ENCODE peak calls at places on chromosome X, in six cellular contexts. One of them, this sample, is unnamed. For H3K36me3, the result is how much of the 10 kb centered on the place peaks cover.

GRCh38 chrX:7941390-7942042 is 14.3 kb upstream of the PNPLA4 start:
- DNase-seq in ovary: no peak
- DNase-seq in stomach: no peak
- DNase-seq in tibial nerve: no peak
- DNase-seq in IMR-90: peak
- DNase-seq in heart left ventricle: no peak
- DNase-seq in this sample: no peak

GRCh38 chrX:119539872-119540271 is 25.3 kb downstream of the STEEP1 start:
- DNase-seq in heart left ventricle: no peak
- DNase-seq in stomach: no peak
- DNase-seq in IMR-90: no peak
- DNase-seq in ovary: no peak
- DNase-seq in tibial nerve: no peak
- DNase-seq in this sample: no peak

GRCh38 chrX:17990542-17990941 is 129.4 kb upstream of the RAI2 start:
- DNase-seq in tibial nerve: no peak
- DNase-seq in heart left ventricle: no peak
- DNase-seq in IMR-90: no peak
- DNase-seq in stomach: no peak
- DNase-seq in ovary: no peak
- DNase-seq in this sample: peak

GRCh38 chrX:84188320-84188834 is 378 bp upstream of the RPS6KA6 start:
- DNase-seq in stomach: peak
- DNase-seq in IMR-90: peak
- DNase-seq in tibial nerve: peak
- DNase-seq in heart left ventricle: peak
- DNase-seq in ovary: peak
- DNase-seq in this sample: peak

GRCh38 chrX:151175283-151176062 is 911 bp upstream of the GPR50 start:
- DNase-seq in stomach: no peak
- DNase-seq in tibial nerve: no peak
- DNase-seq in ovary: no peak
- DNase-seq in heart left ventricle: no peak
- DNase-seq in IMR-90: no peak
- DNase-seq in this sample: no peak

GRCh38 chrX:49063715-49064114 is 4.9 kb downstream of the CCDC120 start:
- DNase-seq in stomach: no peak
- DNase-seq in heart left ventricle: no peak
- DNase-seq in tibial nerve: no peak
- DNase-seq in ovary: no peak
- DNase-seq in IMR-90: no peak
- DNase-seq in this sample: no peak

GRCh38 chrX:152037183-152037582 is 62.7 kb upstream of the GABRE start:
- DNase-seq in tibial nerve: no peak
- DNase-seq in stomach: no peak
- DNase-seq in ovary: no peak
- DNase-seq in IMR-90: no peak
- DNase-seq in heart left ventricle: no peak
- DNase-seq in this sample: no peak

GRCh38 chrX:69120476-69120875 is 44.8 kb downstream of the PJA1 start:
- DNase-seq in heart left ventricle: no peak
- DNase-seq in tibial nerve: no peak
- DNase-seq in IMR-90: no peak
- DNase-seq in ovary: no peak
- DNase-seq in stomach: no peak
- DNase-seq in this sample: no peak

GRCh38 chrX:54640721-54641120 is 110.7 kb downstream of the GNL3L start:
- DNase-seq in tibial nerve: no peak
- DNase-seq in heart left ventricle: no peak
- DNase-seq in IMR-90: no peak
- DNase-seq in stomach: no peak
- DNase-seq in ovary: peak
- DNase-seq in this sample: no peak

GRCh38 chrX:155718964-155719586 is 106.3 kb upstream of the TMLHE start:
- DNase-seq in IMR-90: no peak
- DNase-seq in heart left ventricle: peak
- DNase-seq in stomach: no peak
- DNase-seq in tibial nerve: no peak
- DNase-seq in ovary: no peak
- DNase-seq in this sample: no peak

GRCh38 chrX:29661290-29661689 is 554.1 kb upstream of the MAGEB2 start:
- DNase-seq in tibial nerve: no peak
- DNase-seq in ovary: no peak
- DNase-seq in stomach: no peak
- DNase-seq in IMR-90: peak
- DNase-seq in heart left ventricle: no peak
- DNase-seq in this sample: no peak

GRCh38 chrX:11754958-11755645 is 2.9 kb upstream of the MSL3 start:
- DNase-seq in IMR-90: no peak
- DNase-seq in ovary: no peak
- DNase-seq in heart left ventricle: no peak
- DNase-seq in stomach: no peak
- DNase-seq in tibial nerve: no peak
- DNase-seq in this sample: no peak

GRCh38 chrX:50698944-50699343 is 115.0 kb downstream of the SHROOM4 start:
- DNase-seq in heart left ventricle: no peak
- DNase-seq in stomach: no peak
- DNase-seq in tibial nerve: no peak
- DNase-seq in ovary: no peak
- DNase-seq in IMR-90: peak
- DNase-seq in this sample: no peak

DNA sequence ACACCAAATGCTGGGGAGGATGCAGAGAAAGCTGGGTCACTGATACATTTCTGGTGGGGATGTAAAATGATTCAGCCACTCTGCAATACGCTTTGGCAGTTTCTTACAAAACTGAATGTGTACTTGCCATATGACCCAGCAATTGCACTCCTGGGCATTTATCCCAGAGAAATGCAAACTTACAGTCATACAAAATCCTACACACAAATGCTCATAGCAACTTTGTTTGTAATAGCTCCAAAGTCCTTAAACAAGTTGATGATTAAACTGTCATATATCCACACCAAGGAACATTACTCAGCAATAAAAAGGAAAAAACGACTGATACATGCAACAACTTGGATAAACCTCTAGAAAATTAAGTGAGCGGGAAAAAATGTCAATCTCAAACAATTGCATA is 12.3 kb downstream of the MID1 start:
- DNase-seq in tibial nerve: no peak
- DNase-seq in ovary: no peak
- DNase-seq in heart left ventricle: no peak
- DNase-seq in IMR-90: peak
- DNase-seq in stomach: no peak
- DNase-seq in this sample: no peak
- H3K36me3 ChIP-seq in tibial nerve: under half
- H3K36me3 ChIP-seq in ovary: under half
- H3K36me3 ChIP-seq in heart left ventricle: under half
- H3K36me3 ChIP-seq in IMR-90: under half
- H3K36me3 ChIP-seq in stomach: under half
- H3K36me3 ChIP-seq in this sample: under half

GRCh38 chrX:121195719-121196118 is 148.3 kb downstream of the GLUD2 start:
- DNase-seq in stomach: no peak
- DNase-seq in tibial nerve: no peak
- DNase-seq in IMR-90: no peak
- DNase-seq in ovary: no peak
- DNase-seq in heart left ventricle: no peak
- DNase-seq in this sample: no peak

GRCh38 chrX:121191779-121192178 is 144.4 kb downstream of the GLUD2 start:
- DNase-seq in ovary: no peak
- DNase-seq in stomach: no peak
- DNase-seq in tibial nerve: no peak
- DNase-seq in heart left ventricle: no peak
- DNase-seq in IMR-90: no peak
- DNase-seq in this sample: no peak
- TF ChIP-seq POLR2A in ovary: no peak
- TF ChIP-seq POLR2A in stomach: no peak
- TF ChIP-seq POLR2A in tibial nerve: no peak
- TF ChIP-seq POLR2A in heart left ventricle: no peak
- TF ChIP-seq POLR2A in IMR-90: no peak
- TF ChIP-seq POLR2A in this sample: no peak

DNA sequence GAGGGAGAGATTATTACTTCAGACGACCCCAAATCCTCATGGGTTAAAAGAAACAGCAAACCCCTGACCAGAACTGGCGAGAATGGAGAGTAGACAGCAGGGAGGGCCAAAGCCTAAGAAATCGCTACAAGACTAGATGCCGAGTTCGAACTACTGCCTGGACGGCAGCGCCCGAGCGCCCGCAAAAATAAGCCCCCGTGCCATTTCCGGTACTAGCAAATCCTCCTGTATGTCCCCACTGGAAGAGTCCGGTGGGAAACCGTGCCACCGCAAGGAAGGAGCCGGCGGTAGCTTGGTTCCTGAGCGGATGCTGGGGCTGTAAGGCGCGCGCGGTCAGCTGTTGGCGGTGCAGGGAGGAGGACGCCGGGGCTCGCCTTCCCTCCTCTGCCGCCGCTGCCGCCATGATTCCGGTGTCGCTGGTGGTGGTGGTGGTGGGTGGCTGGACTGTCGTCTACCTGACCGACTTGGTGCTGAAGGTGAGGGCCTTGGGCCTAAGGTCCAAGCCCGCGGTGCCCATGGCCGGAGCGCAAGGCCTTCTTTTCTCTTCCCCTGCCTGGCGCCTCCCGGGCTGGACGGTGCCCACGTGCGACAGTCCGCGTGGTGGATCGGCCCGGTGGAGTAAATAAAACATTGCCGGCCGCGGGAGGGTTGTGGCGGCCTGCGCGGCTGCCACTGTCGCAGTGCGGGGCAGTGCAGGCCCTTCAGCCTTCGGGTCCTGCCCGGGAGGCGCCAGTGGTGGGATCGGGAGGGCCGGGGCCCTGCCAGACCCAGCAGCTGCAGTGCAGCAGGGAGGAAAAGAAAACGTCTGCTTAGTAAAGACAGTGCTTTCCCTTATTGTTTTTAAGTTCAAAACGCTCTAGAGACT is at the start of gene MBTPS2:
- DNase-seq in ovary: peak
- DNase-seq in IMR-90: peak
- DNase-seq in stomach: peak
- DNase-seq in tibial nerve: peak
- DNase-seq in heart left ventricle: peak
- DNase-seq in this sample: peak
- TF ChIP-seq CTCF in ovary: no peak
- TF ChIP-seq CTCF in IMR-90: peak
- TF ChIP-seq CTCF in stomach: no peak
- TF ChIP-seq CTCF in tibial nerve: peak
- TF ChIP-seq CTCF in heart left ventricle: peak
- TF ChIP-seq CTCF in this sample: peak

DNA sequence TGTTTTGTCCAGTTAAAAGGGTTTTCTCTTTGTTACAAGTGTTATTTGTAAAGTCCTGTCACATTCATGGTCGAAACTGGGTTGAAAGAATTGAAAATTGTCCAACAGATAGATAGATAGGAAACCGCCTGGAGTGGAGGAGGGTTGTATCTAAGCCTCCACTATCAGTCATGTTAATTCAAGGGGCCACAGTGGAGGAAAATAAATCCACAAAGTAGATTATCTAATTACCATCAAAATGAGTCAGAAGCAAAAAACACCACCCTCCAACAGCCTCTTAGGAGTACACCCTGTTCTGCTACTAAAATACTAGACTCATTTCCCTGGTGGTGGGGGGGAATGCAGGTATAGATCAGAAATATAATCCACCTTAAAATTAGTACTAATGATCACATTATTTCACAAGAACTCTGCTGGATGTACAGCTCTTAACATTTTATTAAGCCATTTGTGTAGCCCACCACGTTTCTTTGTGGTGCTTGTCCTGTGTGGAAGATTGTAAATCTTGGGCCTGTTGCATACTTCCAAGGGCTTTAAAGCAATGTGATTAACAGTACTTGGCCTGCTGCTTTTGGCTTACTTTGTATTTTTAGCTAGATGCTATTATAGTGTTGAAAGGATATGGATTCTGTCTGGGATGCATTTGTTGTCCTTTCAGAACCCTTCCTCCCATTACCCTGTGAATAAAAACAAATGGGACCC is 26.8 kb downstream of the RBBP7 start:
- DNase-seq in heart left ventricle: no peak
- DNase-seq in tibial nerve: no peak
- DNase-seq in stomach: no peak
- DNase-seq in ovary: no peak
- DNase-seq in IMR-90: no peak
- DNase-seq in this sample: no peak
- H3K36me3 ChIP-seq in heart left ventricle: under half
- H3K36me3 ChIP-seq in tibial nerve: under half
- H3K36me3 ChIP-seq in stomach: under half
- H3K36me3 ChIP-seq in ovary: under half
- H3K36me3 ChIP-seq in IMR-90: under half
- H3K36me3 ChIP-seq in this sample: under half

GRCh38 chrX:106170318-106170717 is 2.2 kb downstream of the PWWP3B start:
- DNase-seq in tibial nerve: peak
- DNase-seq in stomach: no peak
- DNase-seq in IMR-90: no peak
- DNase-seq in heart left ventricle: no peak
- DNase-seq in ovary: peak
- DNase-seq in this sample: no peak

GRCh38 chrX:106171293-106171692 is 3.2 kb downstream of the PWWP3B start:
- DNase-seq in ovary: no peak
- DNase-seq in stomach: no peak
- DNase-seq in heart left ventricle: no peak
- DNase-seq in IMR-90: no peak
- DNase-seq in tibial nerve: no peak
- DNase-seq in this sample: no peak

DNA sequence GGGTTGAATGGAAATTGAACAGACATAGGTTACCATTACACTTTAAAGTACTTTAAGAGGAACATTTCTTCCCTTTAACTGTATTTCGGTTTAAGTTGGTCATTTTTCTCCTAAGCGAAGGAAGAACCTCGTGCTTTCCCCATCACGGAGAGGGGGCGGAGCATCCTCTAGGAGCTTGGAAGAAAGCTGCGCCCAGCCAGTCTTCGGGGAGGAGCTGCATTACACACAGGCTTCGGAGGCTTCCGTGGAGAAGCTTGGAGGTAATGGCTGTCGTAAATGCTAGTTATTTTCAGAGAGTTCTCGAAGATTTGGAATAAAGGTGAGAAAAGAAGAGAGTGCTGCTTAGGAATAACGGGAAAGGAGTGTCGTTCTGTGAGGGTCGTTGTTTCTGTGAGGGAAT is at the start of gene PWWP3B:
- DNase-seq in ovary: peak
- DNase-seq in tibial nerve: peak
- DNase-seq in stomach: peak
- DNase-seq in IMR-90: no peak
- DNase-seq in heart left ventricle: peak
- DNase-seq in this sample: peak
- TF ChIP-seq POLR2A in ovary: peak
- TF ChIP-seq POLR2A in tibial nerve: no peak
- TF ChIP-seq POLR2A in stomach: no peak
- TF ChIP-seq POLR2A in IMR-90: no peak
- TF ChIP-seq POLR2A in heart left ventricle: no peak
- TF ChIP-seq POLR2A in this sample: no peak

This sample was measured in right lobe of liver.